ENCODE peak calls at places on chromosomes 4 and X, in four cellular contexts. V, D, L and Y are unnamed samples.

GRCh38 chrX:81206471-81206870 is 4.6 kb downstream of the SH3BGRL start:
- DNase-seq in V (no peak), D (no peak), L (no peak), Y (no peak)

GRCh38 chrX:19392078-19392477 is 48.4 kb downstream of the PDHA1 start:
- DNase-seq in V (no peak), D (no peak), L (no peak), Y (no peak)

GRCh38 chr4:3399277-3400194 is 42.2 kb upstream of the HGFAC start:
- DNase-seq in V (peak), D (no peak), L (no peak), Y (no peak)

GRCh38 chr4:94177822-94178221 is 29.8 kb upstream of the SMARCAD1 start:
- DNase-seq in V (no peak), D (no peak), L (no peak), Y (no peak)

GRCh38 chr4:95300304-95300703 is 248.5 kb downstream of the UNC5C start:
- DNase-seq in V (no peak), D (no peak), L (no peak), Y (no peak)

GRCh38 chrX:34288782-34289181 is 156.7 kb upstream of the FAM47A start:
- DNase-seq in V (no peak), D (no peak), L (no peak), Y (no peak)

GRCh38 chr4:115332078-115332477 is 218.7 kb upstream of the NDST4 start:
- DNase-seq in V (peak), D (no peak), L (no peak), Y (no peak)

GRCh38 chr4:47698837-47699236 is 139.0 kb downstream of the CORIN start:
- DNase-seq in V (no peak), D (no peak), L (no peak), Y (no peak)

GRCh38 chrX:133415276-133416105 is at the start of gene GPC4:
- DNase-seq in V (peak), D (no peak), L (peak), Y (no peak)